ENCODE peak calls at places on chromosome 12, in ten cellular contexts. Y is GM19239; Q is non-pigmented ciliary epithelial cell; S is NCI-H1092 treated with DMSO at 0.1 percent for 48 hours; P is nucleus accumbens; E is left colon; V is T-helper 9 cell; Z is stimulated activated CD4-positive, alpha-beta T cell treated with anti-CD3 and anti-CD28 coated beads, Interleukin-1b, Interleukin-23, amount 100 ng/mL, for 48 hours; R is HuH-7; T is activated T-helper 1 cell treated with anti-CD3 and anti-CD28 coated beads, Interleukin-2, amount 50 U/mL, for 16 hours. W is an unnamed sample.

GRCh38 chr12:123983822-123984485 is 10.9 kb downstream of the ZNF664 start:
- DNase-seq in R (peak), S (peak), P (no peak), Z (peak), Q (no peak), T (peak), E (peak), V (peak), Y (no peak), W (peak)

GRCh38 chr12:99278899-99279298 is 368.7 kb upstream of the GARIN6 start:
- DNase-seq in R (no peak), E (no peak), V (no peak), Y (no peak), T (no peak), S (no peak), Z (no peak), Q (no peak), P (no peak), W (no peak)

GRCh38 chr12:63845726-63846125 is 1.2 kb downstream of the SRGAP1 start:
- DNase-seq in T (no peak), Z (no peak), E (no peak), R (peak), S (peak), P (no peak), Y (no peak), V (no peak), Q (no peak), W (no peak)

GRCh38 chr12:51326762-51327439 is 2.9 kb upstream of the BIN2 start:
- DNase-seq in E (no peak), S (no peak), Q (no peak), V (no peak), P (no peak), R (peak), T (no peak), Y (peak), Z (no peak), W (peak)

GRCh38 chr12:65667932-65668331 is 156.4 kb upstream of the HMGA2 start:
- DNase-seq in V (no peak), E (no peak), T (no peak), S (no peak), P (no peak), Z (no peak), R (no peak), Q (no peak), Y (no peak), W (no peak)

GRCh38 chr12:11758087-11758837 is 108.8 kb downstream of the ETV6 start:
- DNase-seq in R (no peak), V (no peak), Z (no peak), E (no peak), T (no peak), Q (no peak), Y (no peak), P (no peak), S (no peak), W (no peak)

GRCh38 chr12:49413010-49413409 is 45.7 kb downstream of the SPATS2 start:
- DNase-seq in Z (no peak), V (no peak), P (no peak), S (no peak), E (no peak), R (no peak), Y (no peak), Q (no peak), T (no peak), W (no peak)

GRCh38 chr12:20415013-20415412 is 46.7 kb downstream of the PDE3A start:
- DNase-seq in R (no peak), S (no peak), Q (no peak), Y (no peak), V (no peak), T (no peak), P (no peak), E (no peak), Z (no peak), W (no peak)

GRCh38 chr12:55757701-55758100 is 14.8 kb downstream of the GDF11 start:
- DNase-seq in E (no peak), Q (no peak), Z (no peak), R (no peak), Y (no peak), P (no peak), T (no peak), V (no peak), S (no peak), W (no peak)

GRCh38 chr12:129082441-129082840 is 229.2 kb downstream of the GLT1D1 start:
- DNase-seq in T (no peak), Q (no peak), R (no peak), S (no peak), E (no peak), Y (no peak), V (no peak), Z (no peak), P (no peak), W (no peak)

GRCh38 chr12:94769040-94769420 is 118.7 kb upstream of the TMCC3 start:
- DNase-seq in T (no peak), P (no peak), V (no peak), Q (no peak), R (no peak), E (peak), Y (peak), S (no peak), Z (no peak), W (peak)

GRCh38 chr12:19780460-19780859 is 341.2 kb downstream of the AEBP2 start:
- DNase-seq in Z (no peak), S (no peak), R (no peak), T (no peak), V (no peak), Y (no peak), P (no peak), Q (no peak), E (no peak), W (no peak)

GRCh38 chr12:34126239-34126641 is 103.9 kb downstream of the ALG10 start:
- DNase-seq in Q (no peak), R (no peak), S (no peak), Y (no peak), T (no peak), Z (no peak), P (no peak), V (no peak), E (no peak), W (peak)

GRCh38 chr12:93427779-93428564 is 13.8 kb downstream of the UBE2N start:
- DNase-seq in S (no peak), Q (no peak), V (no peak), Y (no peak), Z (no peak), P (no peak), T (no peak), R (no peak), E (no peak), W (no peak)

GRCh38 chr12:74293689-74294131 is 243.9 kb upstream of the ATXN7L3B start:
- DNase-seq in T (no peak), Q (no peak), Y (no peak), R (no peak), S (no peak), P (no peak), Z (no peak), E (no peak), V (no peak), W (no peak)

GRCh38 chr12:4445156-4446020 is at the start of gene FGF6:
- DNase-seq in E (no peak), Y (no peak), T (no peak), Q (no peak), Z (no peak), P (no peak), R (no peak), V (no peak), S (no peak), W (no peak)

GRCh38 chr12:68971404-68971803 is 38.4 kb upstream of the CPM start:
- DNase-seq in Q (no peak), Z (no peak), S (no peak), E (no peak), V (no peak), R (no peak), T (no peak), P (no peak), Y (no peak), W (no peak)

GRCh38 chr12:121494093-121494787 is 86.6 kb downstream of the KDM2B start:
- DNase-seq in Y (no peak), R (peak), T (peak), S (peak), E (peak), P (no peak), Z (peak), V (peak), Q (no peak), W (peak)

GRCh38 chr12:47824629-47825028 is 4.9 kb upstream of the HDAC7 start:
- DNase-seq in Q (no peak), Z (no peak), E (no peak), R (no peak), S (no peak), P (no peak), T (no peak), Y (no peak), V (no peak), W (no peak)

GRCh38 chr12:58306266-58306995 is 365.1 kb downstream of the ATP23 start:
- DNase-seq in Y (no peak), Q (no peak), P (no peak), V (no peak), T (no peak), Z (no peak), S (no peak), R (no peak), E (no peak), W (no peak)

GRCh38 chr12:22228022-22228875 is 106.3 kb downstream of the ST8SIA1 start:
- DNase-seq in S (no peak), V (no peak), Y (no peak), E (no peak), Z (no peak), Q (no peak), T (no peak), R (no peak), P (no peak), W (no peak)

GRCh38 chr12:67593041-67593870 is 55.3 kb upstream of the DYRK2 start:
- DNase-seq in T (no peak), R (no peak), E (peak), V (no peak), Q (no peak), P (no peak), S (no peak), Z (no peak), Y (no peak), W (no peak)

GRCh38 chr12:24822121-24822899 is 126.6 kb downstream of the BCAT1 start:
- DNase-seq in E (no peak), S (no peak), R (no peak), P (no peak), V (no peak), T (no peak), Q (peak), Z (no peak), Y (no peak), W (no peak)